ENCODE peak calls at places on chromosomes 7 and 10, in seven cellular contexts. A is sigmoid colon, T is astrocyte, U is esophagus squamous epithelium, L is K562, F is H1, M is tibial nerve. Z is an unnamed sample.

GRCh38 chr10:88466786-88467185 is 116.3 kb downstream of the RNLS start:
- DNase-seq in A (no peak), T (no peak), U (no peak), L (no peak), F (no peak), M (no peak), Z (no peak)

GRCh38 chr10:79292789-79293746 is 54.2 kb upstream of the PPIF start:
- DNase-seq in A (no peak), T (no peak), U (no peak), L (peak; percentile 62), F (peak; percentile 80), M (no peak), Z (peak; percentile 39)

GRCh38 chr7:155410436-155410835 is 47.5 kb upstream of the EN2 start:
- DNase-seq in A (no peak), T (no peak), U (no peak), L (no peak), F (no peak), M (no peak), Z (no peak)

GRCh38 chr10:24850726-24851300 is 101.6 kb downstream of the PRTFDC1 start:
- DNase-seq in A (no peak), T (no peak), U (no peak), L (no peak), F (no peak), M (no peak), Z (no peak)

GRCh38 chr7:873367-874002 is 2.9 kb upstream of the GET4 start:
- DNase-seq in A (peak; percentile 95), T (peak; percentile 32), U (no peak), L (peak; percentile 92), F (peak; percentile 82), M (peak; percentile 86), Z (peak; percentile 78)

GRCh38 chr10:17645591-17646345 is 1.8 kb downstream of the STAM start:
- DNase-seq in A (no peak), T (peak; percentile 18), U (no peak), L (peak; percentile 40), F (no peak), M (no peak), Z (no peak)

GRCh38 chr10:30993155-30993554 is 38.5 kb downstream of the ZNF438 start:
- DNase-seq in A (no peak), T (no peak), U (no peak), L (no peak), F (no peak), M (no peak), Z (no peak)

GRCh38 chr7:130394421-130395188 is 14.3 kb downstream of the CPA1 start:
- DNase-seq in A (no peak), T (no peak), U (no peak), L (no peak), F (no peak), M (no peak), Z (no peak)

GRCh38 chr7:81385370-81385769 is 384.5 kb downstream of the HGF start:
- DNase-seq in A (no peak), T (no peak), U (no peak), L (no peak), F (no peak), M (no peak), Z (no peak)

GRCh38 chr10:76129213-76129612 is 697.8 kb downstream of the LRMDA start:
- DNase-seq in A (no peak), T (no peak), U (no peak), L (no peak), F (no peak), M (no peak), Z (no peak)

GRCh38 chr7:90173127-90173844 is 19.0 kb downstream of the STEAP1 start:
- DNase-seq in A (no peak), T (no peak), U (no peak), L (no peak), F (no peak), M (no peak), Z (no peak)

GRCh38 chr10:121708921-121709625 is 110.8 kb upstream of the FGFR2 start:
- DNase-seq in A (no peak), T (no peak), U (no peak), L (no peak), F (no peak), M (no peak), Z (no peak)
- H3K27ac ChIP-seq in A (no peak overlapping the region), T (peak overlapping the region; percentile 37), U (no peak overlapping the region), L (no peak overlapping the region), F (no peak overlapping the region), M (no peak overlapping the region), Z (no peak overlapping the region)

GRCh38 chr10:14555806-14556205 is 218.9 kb downstream of the FAM107B start:
- DNase-seq in A (no peak), T (no peak), U (no peak), L (no peak), F (no peak), M (no peak), Z (no peak)
- H3K4me1 ChIP-seq in A (peaks cover 7% of the 10 kb centered on the region), T (peaks cover 15% of the 10 kb centered on the region), U (peaks cover 18% of the 10 kb centered on the region), L (no peaks in the 10 kb centered on the region), F (no peaks in the 10 kb centered on the region), M (peaks cover 37% of the 10 kb centered on the region), Z (peaks cover 12% of the 10 kb centered on the region)

GRCh38 chr7:42940985-42941847 is 9.0 kb downstream of the MRPL32 start:
- DNase-seq in A (peak; percentile 84), T (peak; percentile 26), U (no peak), L (peak; percentile 89), F (peak; percentile 92), M (peak; percentile 95), Z (peak; percentile 61)
- H3K27ac ChIP-seq in A (no peak overlapping the region), T (no peak overlapping the region), U (no peak overlapping the region), L (no peak overlapping the region), F (no peak overlapping the region), M (no peak overlapping the region), Z (no peak overlapping the region)

DNA sequence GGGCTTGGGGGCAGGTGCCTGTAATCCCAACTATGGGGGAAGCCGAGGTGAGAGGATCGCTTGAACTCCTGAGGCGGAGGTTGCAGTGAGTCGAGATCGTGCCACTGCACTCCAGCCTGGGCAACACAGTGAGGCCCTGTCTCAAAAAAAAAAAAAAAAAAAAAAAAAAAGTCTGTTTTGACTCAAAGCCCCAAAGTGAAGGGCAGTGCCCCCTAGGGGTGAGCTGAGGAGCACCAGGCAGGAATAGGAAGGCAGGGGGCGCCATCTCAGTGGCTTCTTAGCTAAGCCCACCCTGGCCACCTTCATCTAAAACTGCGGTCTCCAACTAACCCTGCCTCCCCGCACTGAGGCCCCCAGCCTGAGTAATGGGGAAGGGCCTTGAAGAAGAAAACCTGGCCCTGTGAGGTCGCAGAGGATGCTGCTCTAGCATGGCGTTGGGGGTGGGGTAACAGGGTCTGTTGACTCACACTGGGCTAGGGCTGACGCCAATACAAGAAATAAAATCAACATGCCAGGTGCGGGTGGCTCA is 9.8 kb downstream of the PODXL start:
- DNase-seq in A (peak; percentile 57), T (no peak), U (no peak), L (peak; percentile 83), F (peak; percentile 92), M (no peak), Z (peak; percentile 72)
- H3K4me1 ChIP-seq in A (peaks cover 25% of the 10 kb centered on the region), T (no peaks in the 10 kb centered on the region), U (peaks cover 7% of the 10 kb centered on the region), L (peaks cover 5% of the 10 kb centered on the region), F (peaks cover 48% of the 10 kb centered on the region), M (no peaks in the 10 kb centered on the region), Z (peaks cover 32% of the 10 kb centered on the region)

GRCh38 chr10:73759512-73760115 is 15.4 kb downstream of the SEC24C start:
- DNase-seq in A (peak; percentile 33), T (no peak), U (no peak), L (no peak), F (no peak), M (no peak), Z (no peak)
- H3K27ac ChIP-seq in A (no peak overlapping the region), T (no peak overlapping the region), U (peak overlapping the region; percentile 1), L (no peak overlapping the region), F (no peak overlapping the region), M (no peak overlapping the region), Z (no peak overlapping the region)

DNA sequence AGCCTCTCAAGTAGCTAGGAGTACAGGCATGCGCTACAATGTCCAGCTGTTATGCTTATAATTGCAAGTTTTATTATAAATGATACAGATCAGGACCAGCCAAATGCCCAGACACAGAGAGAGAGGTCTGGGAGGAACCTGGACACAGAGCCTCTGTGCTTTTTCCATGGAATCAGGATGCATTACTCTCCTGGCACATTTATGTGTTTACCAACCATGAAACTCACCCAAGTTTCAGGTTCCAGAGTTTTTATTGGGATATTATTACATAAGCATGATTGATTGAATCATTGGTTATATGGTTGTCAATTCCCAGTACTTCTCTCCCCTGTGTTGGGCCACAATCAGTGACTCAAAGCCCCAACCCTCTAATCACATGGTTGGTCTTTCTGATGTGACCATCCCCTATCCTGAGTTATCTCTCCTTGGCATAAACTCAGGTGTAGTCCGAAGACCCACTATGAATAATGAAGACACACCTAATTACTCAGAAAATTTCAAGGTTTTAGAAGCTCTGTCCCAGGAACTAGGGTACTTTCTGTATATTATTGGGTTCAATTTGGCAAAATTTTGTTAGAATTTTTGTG is 30.6 kb downstream of the MXI1 start:
- DNase-seq in A (no peak), T (no peak), U (no peak), L (no peak), F (no peak), M (no peak), Z (no peak)
- H3K4me1 ChIP-seq in A (peaks cover 3% of the 10 kb centered on the region), T (no peaks in the 10 kb centered on the region), U (no peaks in the 10 kb centered on the region), L (peaks cover 9% of the 10 kb centered on the region), F (no peaks in the 10 kb centered on the region), M (peaks cover 8% of the 10 kb centered on the region), Z (no peaks in the 10 kb centered on the region)